ENCODE peak calls at places on chromosome 18, in ten cellular contexts. One of them, this sample, is unnamed.
A peak's percentile ranks its signal among the peaks of the same experiment; 100 is the strongest.

GRCh38 chr18:31678425-31678824 is 6.0 kb downstream of the B4GALT6 start:
- DNase-seq in BJ: no peak
- DNase-seq in Calu3: no peak
- DNase-seq in HL-60: no peak
- DNase-seq in foreskin fibroblast: no peak
- DNase-seq in fibroblast of lung: no peak
- DNase-seq in tibial artery: no peak
- DNase-seq in AG04450: no peak
- DNase-seq in CD8-positive, alpha-beta T cell: no peak
- DNase-seq in GM20000: no peak
- DNase-seq in this sample: no peak

GRCh38 chr18:70380915-70381896 is 92.4 kb downstream of the SOCS6 start:
- DNase-seq in tibial artery: no peak
- DNase-seq in CD8-positive, alpha-beta T cell: no peak
- DNase-seq in GM20000: no peak
- DNase-seq in foreskin fibroblast: peak; percentile 22
- DNase-seq in Calu3: peak; percentile 90
- DNase-seq in BJ: no peak
- DNase-seq in HL-60: no peak
- DNase-seq in fibroblast of lung: peak; percentile 79
- DNase-seq in AG04450: no peak
- DNase-seq in this sample: no peak

GRCh38 chr18:770583-770961 is 41.5 kb downstream of the YES1 start:
- DNase-seq in tibial artery: no peak
- DNase-seq in BJ: no peak
- DNase-seq in GM20000: no peak
- DNase-seq in AG04450: no peak
- DNase-seq in HL-60: no peak
- DNase-seq in CD8-positive, alpha-beta T cell: no peak
- DNase-seq in Calu3: no peak
- DNase-seq in foreskin fibroblast: no peak
- DNase-seq in fibroblast of lung: no peak
- DNase-seq in this sample: no peak

GRCh38 chr18:79975985-79976680 is 11.7 kb downstream of the HSBP1L1 start:
- DNase-seq in AG04450: no peak
- DNase-seq in HL-60: no peak
- DNase-seq in tibial artery: no peak
- DNase-seq in BJ: no peak
- DNase-seq in fibroblast of lung: no peak
- DNase-seq in CD8-positive, alpha-beta T cell: no peak
- DNase-seq in foreskin fibroblast: no peak
- DNase-seq in Calu3: no peak
- DNase-seq in GM20000: no peak
- DNase-seq in this sample: no peak

GRCh38 chr18:69969491-69969890 is 21.8 kb upstream of the CD226 start:
- DNase-seq in CD8-positive, alpha-beta T cell: no peak
- DNase-seq in foreskin fibroblast: no peak
- DNase-seq in Calu3: no peak
- DNase-seq in fibroblast of lung: no peak
- DNase-seq in HL-60: no peak
- DNase-seq in AG04450: no peak
- DNase-seq in GM20000: no peak
- DNase-seq in BJ: no peak
- DNase-seq in tibial artery: no peak
- DNase-seq in this sample: no peak

GRCh38 chr18:42392416-42392815 is 437.4 kb downstream of the PIK3C3 start:
- DNase-seq in AG04450: no peak
- DNase-seq in foreskin fibroblast: no peak
- DNase-seq in GM20000: no peak
- DNase-seq in BJ: no peak
- DNase-seq in CD8-positive, alpha-beta T cell: no peak
- DNase-seq in tibial artery: no peak
- DNase-seq in HL-60: no peak
- DNase-seq in Calu3: no peak
- DNase-seq in fibroblast of lung: peak; percentile 29
- DNase-seq in this sample: no peak

GRCh38 chr18:45755936-45756335 is 32.0 kb downstream of the SLC14A1 start:
- DNase-seq in Calu3: peak; percentile 47
- DNase-seq in fibroblast of lung: peak; percentile 89
- DNase-seq in HL-60: no peak
- DNase-seq in BJ: no peak
- DNase-seq in CD8-positive, alpha-beta T cell: no peak
- DNase-seq in GM20000: no peak
- DNase-seq in tibial artery: peak; percentile 74
- DNase-seq in AG04450: no peak
- DNase-seq in foreskin fibroblast: peak; percentile 75
- DNase-seq in this sample: no peak

GRCh38 chr18:68177807-68178702 is 536.9 kb downstream of the TMX3 start:
- DNase-seq in BJ: peak; percentile 98
- DNase-seq in fibroblast of lung: peak; percentile 99
- DNase-seq in AG04450: peak; percentile 97
- DNase-seq in GM20000: no peak
- DNase-seq in foreskin fibroblast: peak; percentile 96
- DNase-seq in CD8-positive, alpha-beta T cell: no peak
- DNase-seq in tibial artery: no peak
- DNase-seq in HL-60: no peak
- DNase-seq in Calu3: peak; percentile 55
- DNase-seq in this sample: peak; percentile 94

GRCh38 chr18:31393286-31393685 is 16.7 kb downstream of the DSG4 start:
- DNase-seq in Calu3: no peak
- DNase-seq in foreskin fibroblast: no peak
- DNase-seq in HL-60: no peak
- DNase-seq in tibial artery: no peak
- DNase-seq in AG04450: no peak
- DNase-seq in BJ: no peak
- DNase-seq in fibroblast of lung: no peak
- DNase-seq in CD8-positive, alpha-beta T cell: no peak
- DNase-seq in GM20000: no peak
- DNase-seq in this sample: no peak

GRCh38 chr18:35029770-35030169 is 11.4 kb upstream of the MAPRE2 start:
- DNase-seq in fibroblast of lung: no peak
- DNase-seq in CD8-positive, alpha-beta T cell: no peak
- DNase-seq in tibial artery: no peak
- DNase-seq in GM20000: no peak
- DNase-seq in AG04450: no peak
- DNase-seq in foreskin fibroblast: no peak
- DNase-seq in Calu3: no peak
- DNase-seq in BJ: no peak
- DNase-seq in HL-60: no peak
- DNase-seq in this sample: no peak
- TF ChIP-seq CTCF in fibroblast of lung: peak; percentile 6
- TF ChIP-seq CTCF in CD8-positive, alpha-beta T cell: peak; percentile 7
- TF ChIP-seq CTCF in tibial artery: no peak
- TF ChIP-seq CTCF in GM20000: no peak
- TF ChIP-seq CTCF in AG04450: peak; percentile 18
- TF ChIP-seq CTCF in foreskin fibroblast: no peak
- TF ChIP-seq CTCF in Calu3: no peak
- TF ChIP-seq CTCF in BJ: no peak
- TF ChIP-seq CTCF in HL-60: no peak
- TF ChIP-seq CTCF in this sample: no peak

GRCh38 chr18:12327510-12328178 is 19.6 kb downstream of the TUBB6 start:
- DNase-seq in CD8-positive, alpha-beta T cell: peak; percentile 63
- DNase-seq in tibial artery: peak; percentile 70
- DNase-seq in BJ: no peak
- DNase-seq in fibroblast of lung: peak; percentile 71
- DNase-seq in GM20000: peak; percentile 85
- DNase-seq in HL-60: peak; percentile 84
- DNase-seq in AG04450: no peak
- DNase-seq in foreskin fibroblast: peak; percentile 63
- DNase-seq in Calu3: peak; percentile 87
- DNase-seq in this sample: no peak
- TF ChIP-seq CTCF in CD8-positive, alpha-beta T cell: peak; percentile 76
- TF ChIP-seq CTCF in tibial artery: peak; percentile 61
- TF ChIP-seq CTCF in BJ: peak; percentile 91
- TF ChIP-seq CTCF in fibroblast of lung: peak; percentile 87
- TF ChIP-seq CTCF in GM20000: peak; percentile 94
- TF ChIP-seq CTCF in HL-60: peak; percentile 96
- TF ChIP-seq CTCF in AG04450: peak; percentile 83
- TF ChIP-seq CTCF in foreskin fibroblast: peak; percentile 81
- TF ChIP-seq CTCF in Calu3: peak; percentile 93
- TF ChIP-seq CTCF in this sample: peak; percentile 95

DNA sequence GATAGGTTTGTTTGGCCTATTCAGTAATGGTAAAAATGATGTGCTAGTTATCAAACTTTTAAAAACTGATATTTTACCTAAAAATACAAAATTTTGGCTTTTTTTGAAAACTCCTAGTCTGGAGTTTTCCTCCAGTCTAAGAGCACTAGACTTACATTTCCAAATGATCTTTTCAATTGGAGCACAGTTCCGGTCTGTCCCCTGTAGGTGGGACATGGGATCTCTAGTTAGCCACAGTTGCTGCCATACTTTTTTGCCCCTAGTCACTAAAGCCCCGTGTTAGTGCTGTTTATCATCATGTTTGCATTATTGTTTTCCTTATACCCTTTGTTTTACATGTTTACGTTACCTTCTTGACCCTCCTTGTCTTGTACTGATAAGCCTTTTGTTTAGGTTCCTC is 52.4 kb downstream of the RELCH start:
- DNase-seq in CD8-positive, alpha-beta T cell: no peak
- DNase-seq in Calu3: no peak
- DNase-seq in fibroblast of lung: no peak
- DNase-seq in HL-60: no peak
- DNase-seq in GM20000: no peak
- DNase-seq in tibial artery: no peak
- DNase-seq in foreskin fibroblast: no peak
- DNase-seq in AG04450: no peak
- DNase-seq in BJ: no peak
- DNase-seq in this sample: no peak
- TF ChIP-seq CTCF in CD8-positive, alpha-beta T cell: no peak
- TF ChIP-seq CTCF in Calu3: no peak
- TF ChIP-seq CTCF in fibroblast of lung: no peak
- TF ChIP-seq CTCF in HL-60: no peak
- TF ChIP-seq CTCF in GM20000: no peak
- TF ChIP-seq CTCF in tibial artery: no peak
- TF ChIP-seq CTCF in foreskin fibroblast: no peak
- TF ChIP-seq CTCF in AG04450: no peak
- TF ChIP-seq CTCF in BJ: no peak
- TF ChIP-seq CTCF in this sample: no peak

GRCh38 chr18:34321075-34321474 is 96.4 kb upstream of the NOL4 start:
- DNase-seq in Calu3: no peak
- DNase-seq in fibroblast of lung: no peak
- DNase-seq in AG04450: no peak
- DNase-seq in GM20000: peak; percentile 34
- DNase-seq in tibial artery: no peak
- DNase-seq in BJ: no peak
- DNase-seq in foreskin fibroblast: no peak
- DNase-seq in HL-60: no peak
- DNase-seq in CD8-positive, alpha-beta T cell: no peak
- DNase-seq in this sample: no peak

GRCh38 chr18:34320267-34320666 is 95.6 kb upstream of the NOL4 start:
- DNase-seq in GM20000: no peak
- DNase-seq in BJ: no peak
- DNase-seq in foreskin fibroblast: no peak
- DNase-seq in CD8-positive, alpha-beta T cell: no peak
- DNase-seq in tibial artery: no peak
- DNase-seq in Calu3: no peak
- DNase-seq in AG04450: no peak
- DNase-seq in fibroblast of lung: no peak
- DNase-seq in HL-60: no peak
- DNase-seq in this sample: no peak

DNA sequence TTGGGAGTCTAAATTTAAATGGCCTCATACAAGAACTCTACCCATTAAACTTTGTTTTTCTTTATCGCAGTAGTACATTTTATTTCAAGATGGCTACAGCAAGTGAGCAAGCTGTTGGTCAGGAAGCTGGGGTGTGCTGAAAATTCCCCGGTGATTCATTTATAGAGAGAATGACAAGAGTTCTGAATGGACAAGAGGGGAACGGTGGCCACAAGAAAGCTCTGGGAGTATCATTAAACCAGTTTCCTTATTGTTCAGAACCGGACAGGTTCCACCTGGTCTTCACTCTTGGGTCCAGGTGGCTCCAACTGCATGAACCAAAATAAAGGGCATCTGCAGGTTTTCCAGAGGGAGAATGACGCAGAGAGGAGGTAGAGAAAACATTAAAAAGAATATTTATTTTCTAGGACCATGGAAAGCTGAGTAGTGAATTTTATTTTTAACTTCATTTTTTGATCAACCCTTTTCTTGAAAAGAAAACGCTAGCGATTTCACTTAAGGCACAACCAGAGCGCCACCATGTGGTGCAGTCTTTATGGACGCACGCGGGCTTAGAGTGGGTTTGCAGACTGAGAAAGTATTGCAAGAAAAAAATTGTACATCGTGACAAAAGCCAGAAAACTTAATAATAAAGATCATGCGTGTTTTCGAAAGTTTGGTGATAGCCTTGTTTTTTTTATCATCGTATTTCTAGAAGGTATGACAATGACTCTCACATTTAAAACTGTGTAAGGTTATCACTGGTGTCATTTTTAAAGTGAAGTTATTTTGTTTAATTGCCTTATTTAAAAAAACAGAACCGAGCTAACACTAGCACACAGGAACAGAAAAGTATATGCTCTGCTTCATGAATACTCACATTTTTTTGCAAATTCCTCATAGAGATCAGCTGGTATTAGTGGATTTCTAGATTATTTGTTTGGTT is 97.9 kb upstream of the NOL4 start:
- DNase-seq in CD8-positive, alpha-beta T cell: no peak
- DNase-seq in BJ: no peak
- DNase-seq in foreskin fibroblast: peak; percentile 10
- DNase-seq in GM20000: peak; percentile 19
- DNase-seq in Calu3: peak; percentile 62
- DNase-seq in tibial artery: no peak
- DNase-seq in fibroblast of lung: peak; percentile 66
- DNase-seq in AG04450: peak; percentile 8
- DNase-seq in HL-60: peak; percentile 37
- DNase-seq in this sample: no peak
- TF ChIP-seq CTCF in CD8-positive, alpha-beta T cell: no peak
- TF ChIP-seq CTCF in BJ: peak; percentile 38
- TF ChIP-seq CTCF in foreskin fibroblast: peak; percentile 48
- TF ChIP-seq CTCF in GM20000: peak; percentile 68
- TF ChIP-seq CTCF in Calu3: peak; percentile 87
- TF ChIP-seq CTCF in tibial artery: peak; percentile 41
- TF ChIP-seq CTCF in fibroblast of lung: peak; percentile 87
- TF ChIP-seq CTCF in AG04450: peak; percentile 71
- TF ChIP-seq CTCF in HL-60: peak; percentile 79
- TF ChIP-seq CTCF in this sample: peak; percentile 47

DNA sequence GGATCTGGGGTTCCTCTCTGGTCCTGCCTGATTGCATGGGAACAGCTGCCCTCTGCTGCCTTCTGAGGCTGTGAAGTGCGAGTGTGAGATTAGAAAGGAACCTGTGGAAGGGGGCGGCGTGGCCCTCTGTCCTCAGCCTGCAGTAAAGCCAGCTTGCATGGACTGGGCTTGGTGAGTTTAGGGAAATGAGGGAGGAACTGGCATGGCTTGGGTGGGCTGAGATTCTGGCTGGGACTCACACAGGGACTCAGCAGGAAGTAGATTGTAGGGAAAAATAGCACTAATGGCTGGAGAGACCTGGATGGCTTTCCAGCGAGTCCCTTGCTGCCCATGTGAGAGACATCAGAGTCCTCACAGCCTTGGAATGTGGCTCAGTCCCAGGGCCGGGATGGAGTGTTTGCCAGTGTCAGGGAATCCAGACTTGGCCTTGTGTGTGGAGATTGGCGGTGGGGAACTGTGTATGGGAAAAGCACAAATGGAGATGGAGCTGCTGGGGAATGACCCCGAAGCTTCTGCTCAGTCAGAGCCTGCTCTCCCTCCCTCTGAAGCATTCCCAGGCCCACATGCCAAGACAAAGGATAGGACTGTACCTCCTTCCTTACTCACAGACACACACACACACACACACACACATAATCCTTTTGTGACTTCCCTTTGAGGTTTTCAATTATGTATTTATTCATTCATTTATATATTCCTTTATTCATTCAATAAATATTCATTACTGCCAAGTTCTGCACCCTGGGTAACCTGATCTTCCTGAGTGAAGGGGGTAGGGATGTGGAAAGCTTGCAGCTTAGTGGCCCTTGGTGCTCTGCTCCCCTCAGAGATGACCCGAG is 115.4 kb downstream of the ACAA2 start:
- DNase-seq in HL-60: no peak
- DNase-seq in BJ: no peak
- DNase-seq in Calu3: no peak
- DNase-seq in GM20000: no peak
- DNase-seq in CD8-positive, alpha-beta T cell: no peak
- DNase-seq in fibroblast of lung: peak; percentile 66
- DNase-seq in foreskin fibroblast: peak; percentile 31
- DNase-seq in tibial artery: no peak
- DNase-seq in AG04450: no peak
- DNase-seq in this sample: no peak
- TF ChIP-seq CTCF in HL-60: no peak
- TF ChIP-seq CTCF in BJ: no peak
- TF ChIP-seq CTCF in Calu3: no peak
- TF ChIP-seq CTCF in GM20000: no peak
- TF ChIP-seq CTCF in CD8-positive, alpha-beta T cell: no peak
- TF ChIP-seq CTCF in fibroblast of lung: no peak
- TF ChIP-seq CTCF in foreskin fibroblast: no peak
- TF ChIP-seq CTCF in tibial artery: no peak
- TF ChIP-seq CTCF in AG04450: no peak
- TF ChIP-seq CTCF in this sample: no peak

This sample was measured in HFF-Myc.